ENCODE peak calls at places on chromosomes 4 and X, in five cellular contexts. P is GM12878, I is K562, D is body of pancreas, H is adrenal gland. L is an unnamed sample. For H3K4me1 and H3K36me3, the result is how much of the 10 kb centered on the place peaks cover.

GRCh38 chr4:609400-610050 is 15.8 kb upstream of the PDE6B start:
- DNase-seq in P (no peak), I (no peak), D (no peak), H (no peak), L (no peak)

GRCh38 chr4:3767569-3768288 is 1.5 kb downstream of the ADRA2C start:
- DNase-seq in P (no peak), I (no peak), D (peak), H (no peak), L (peak)

GRCh38 chr4:68489338-68489737 is 42.1 kb downstream of the TMPRSS11E start:
- DNase-seq in P (no peak), I (no peak), D (no peak), H (no peak), L (no peak)

GRCh38 chrX:67612231-67612630 is 68.4 kb downstream of the AR start:
- DNase-seq in P (no peak), I (no peak), D (no peak), H (no peak), L (no peak)

GRCh38 chr4:81786063-81786763 is 314.5 kb upstream of the RASGEF1B start:
- DNase-seq in P (no peak), I (peak), D (peak), H (no peak), L (peak)

GRCh38 chr4:111943796-111944203 is 201.5 kb upstream of the FAM241A start:
- DNase-seq in P (no peak), I (peak), D (peak), H (peak), L (peak)

GRCh38 chr4:91064157-91064853 is 937.1 kb downstream of the CCSER1 start:
- DNase-seq in P (no peak), I (no peak), D (peak), H (peak), L (no peak)

GRCh38 chr4:104616401-104616820 is 121.7 kb upstream of the CXXC4 start:
- DNase-seq in P (no peak), I (no peak), D (no peak), H (no peak), L (no peak)

GRCh38 chr4:22877653-22878052 is 184.9 kb downstream of the GBA3 start:
- DNase-seq in P (no peak), I (no peak), D (no peak), H (no peak), L (no peak)

GRCh38 chr4:21979196-21979595 is 30.6 kb upstream of the KCNIP4 start:
- DNase-seq in P (no peak), I (no peak), D (no peak), H (no peak), L (no peak)

DNA sequence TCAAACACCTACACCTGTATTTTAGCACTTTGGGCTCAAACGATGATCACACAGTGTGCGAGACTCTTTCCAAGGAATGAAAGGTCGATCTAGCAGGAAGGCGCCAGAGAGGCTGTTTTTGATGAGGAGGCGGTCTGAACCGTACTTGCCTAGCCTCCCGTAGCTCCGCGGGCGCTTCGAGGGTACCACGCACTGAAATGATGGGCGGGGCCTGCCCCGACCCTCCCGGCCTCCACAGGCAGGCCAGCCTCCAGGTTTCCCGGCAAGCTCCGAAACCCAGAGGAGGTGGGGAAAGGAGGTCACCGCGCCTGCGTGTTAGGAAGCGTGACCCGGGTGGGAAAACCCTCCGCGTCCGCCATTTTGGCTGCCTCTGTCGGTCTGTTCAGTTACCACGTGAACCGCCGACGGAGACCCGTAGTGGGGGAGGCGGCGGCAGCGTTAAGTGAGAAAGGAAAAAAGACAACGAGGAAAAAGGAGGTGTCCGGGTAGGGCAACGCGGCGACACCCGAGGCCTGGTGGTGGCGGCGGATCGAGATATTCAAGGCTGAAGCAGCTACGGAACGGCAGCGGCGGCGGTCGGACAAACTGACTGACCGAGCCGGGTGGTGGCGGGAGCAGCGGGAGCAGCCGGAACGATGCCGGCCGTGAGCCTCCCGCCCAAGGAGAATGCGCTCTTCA is at the start of gene NAA15:
- DNase-seq in P (peak), I (peak), D (peak), H (peak), L (peak)
- TF ChIP-seq POLR2A in P (peak), I (peak), D (peak), H (peak), L (peak)

GRCh38 chr4:73607375-73608026 is 12.7 kb downstream of the RASSF6 start:
- DNase-seq in P (no peak), I (no peak), D (no peak), H (no peak), L (no peak)
- H3K4me1 ChIP-seq in P (under half), I (under half), D (half or more), H (under half), L (half or more)

DNA sequence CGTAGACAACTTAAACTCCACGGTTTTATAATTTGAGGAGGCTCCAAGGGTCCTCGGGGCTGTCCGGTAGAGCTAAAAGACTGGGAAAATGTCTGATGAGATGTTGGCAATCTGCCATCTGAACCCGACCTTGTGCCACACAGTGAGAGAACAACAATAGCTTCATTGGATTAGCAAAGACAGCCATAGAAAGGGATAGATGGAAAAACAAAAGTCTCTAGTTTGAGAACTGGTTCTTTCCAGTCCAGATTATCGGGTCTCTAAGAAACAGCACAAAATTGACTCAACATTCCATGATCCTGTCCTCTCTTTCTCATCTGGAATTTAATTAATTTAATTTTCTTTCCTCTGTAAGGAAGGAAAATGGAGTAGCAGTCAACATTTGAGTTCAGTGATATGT is 31.6 kb downstream of the CD40LG start:
- DNase-seq in P (no peak), I (no peak), D (no peak), H (no peak), L (no peak)
- H3K36me3 ChIP-seq in P (under half), I (under half), D (under half), H (under half), L (under half)

DNA sequence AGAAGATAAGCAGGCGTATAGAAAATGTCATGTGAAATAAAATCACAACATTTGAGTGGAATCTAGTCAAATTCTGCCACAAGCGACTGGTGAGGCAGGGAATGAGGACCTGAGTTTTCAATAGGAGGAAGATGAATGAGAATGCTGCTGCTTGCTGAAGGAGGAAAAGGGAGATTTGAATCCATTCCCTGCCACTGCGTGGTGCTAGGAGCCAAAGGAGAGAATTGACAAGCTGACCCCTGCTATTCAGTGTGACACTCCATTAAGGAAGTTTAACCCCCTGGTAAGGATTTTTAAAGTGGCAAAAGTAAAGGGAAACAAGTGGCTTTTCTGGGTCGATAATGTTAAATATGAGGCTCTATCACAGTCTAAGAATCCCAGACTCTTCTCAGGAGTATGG is 314.0 kb downstream of the NAF1 start:
- DNase-seq in P (no peak), I (no peak), D (no peak), H (no peak), L (no peak)
- TF ChIP-seq POLR2A in P (no peak), I (no peak), D (no peak), H (no peak), L (no peak)

DNA sequence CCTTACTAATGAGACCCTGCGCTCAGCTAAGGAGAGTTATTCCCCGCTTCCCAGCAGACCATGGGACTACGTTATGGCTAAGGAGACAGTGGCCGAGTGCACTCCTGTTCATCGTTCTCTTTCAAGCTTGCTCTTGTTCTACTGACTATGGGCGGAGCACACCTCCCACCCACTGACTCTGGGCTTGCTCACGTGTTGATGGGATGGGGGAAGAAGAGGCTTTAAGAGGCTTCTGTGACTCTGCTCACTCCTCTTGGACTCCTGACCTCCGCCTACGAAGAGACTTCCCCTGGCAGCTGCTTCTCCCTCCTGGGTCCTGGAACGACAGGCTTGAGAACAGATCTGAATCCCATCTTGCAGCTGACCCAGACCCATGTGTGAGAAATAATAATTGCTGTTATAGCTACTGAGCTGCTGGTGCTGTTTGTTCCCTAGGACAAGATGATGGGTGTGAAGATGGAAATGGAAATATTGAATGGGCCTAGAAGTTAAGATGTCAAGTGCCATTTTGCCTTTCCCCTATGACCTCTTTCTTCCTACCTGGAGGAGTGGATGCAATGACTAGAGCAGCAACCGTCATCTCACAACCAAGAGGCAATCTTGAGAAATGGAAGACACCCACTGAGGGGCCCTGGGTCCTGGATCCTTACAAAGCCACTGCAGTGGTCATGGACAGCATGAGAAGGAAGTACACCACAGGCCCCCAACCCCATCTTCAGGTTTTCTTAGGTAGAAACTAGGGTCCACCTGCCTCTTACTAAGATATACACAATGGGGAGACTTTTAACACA is 38.7 kb upstream of the IRAK1 start:
- DNase-seq in P (no peak), I (no peak), D (no peak), H (no peak), L (no peak)
- H3K4me1 ChIP-seq in P (under half), I (under half), D (under half), H (under half), L (under half)

DNA sequence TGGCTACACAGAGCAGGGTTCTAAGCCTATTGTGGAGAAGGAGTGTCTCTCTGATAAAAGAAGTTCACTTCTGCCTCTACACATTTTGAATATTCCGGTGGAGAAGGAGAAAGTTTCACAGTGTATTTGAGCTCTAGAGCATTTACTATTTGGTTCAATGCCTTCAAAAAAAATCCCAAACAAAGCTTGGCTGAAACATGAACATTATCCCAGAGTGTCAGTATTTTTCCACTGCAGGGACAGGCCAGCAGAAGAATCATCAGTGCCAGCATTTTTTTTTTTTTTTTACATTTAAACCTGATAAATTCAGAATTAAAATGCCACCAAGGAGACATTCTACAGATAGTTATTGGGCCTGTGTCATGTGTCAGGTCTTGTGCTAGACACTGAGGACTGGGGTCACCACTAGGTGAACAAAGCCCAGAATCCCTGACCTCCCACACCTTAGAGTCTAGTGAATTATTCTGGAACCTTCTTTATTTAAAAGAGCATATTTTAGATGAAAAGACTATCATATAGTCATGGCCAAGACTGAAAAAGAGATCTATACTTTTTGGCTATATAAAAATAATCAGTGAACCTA is 48.0 kb upstream of the NAP1L5 start:
- DNase-seq in P (no peak), I (no peak), D (no peak), H (no peak), L (no peak)
- H3K36me3 ChIP-seq in P (under half), I (half or more), D (under half), H (half or more), L (under half)

GRCh38 chrX:114344756-114345155 is 239.1 kb upstream of the HTR2C start:
- DNase-seq in P (no peak), I (peak), D (no peak), H (no peak), L (no peak)

GRCh38 chrX:114334473-114334982 is 249.4 kb upstream of the HTR2C start:
- DNase-seq in P (no peak), I (no peak), D (no peak), H (no peak), L (no peak)

GRCh38 chrX:114338870-114339269 is 245.0 kb upstream of the HTR2C start:
- DNase-seq in P (no peak), I (no peak), D (no peak), H (no peak), L (no peak)
- TF ChIP-seq POLR2A in P (no peak), I (no peak), D (no peak), H (no peak), L (no peak)

L was measured in transverse colon.